ENCODE peak calls at places on chromosomes 11 and 22, in five cellular contexts. V is A549, G is skeletal muscle cell, E is bronchial epithelial cell, I is AG10803. Y is an unnamed sample.

GRCh38 chr11:100824041-100824440 is 137.0 kb downstream of the ARHGAP42 start:
- DNase-seq in V (no peak), G (no peak), E (no peak), I (peak), Y (no peak)

GRCh38 chr22:32073823-32074380 is 30.8 kb downstream of the SLC5A1 start:
- DNase-seq in V (no peak), G (no peak), E (no peak), I (no peak), Y (no peak)

GRCh38 chr11:34208266-34209135 is 103.1 kb downstream of the NAT10 start:
- DNase-seq in V (peak), G (no peak), E (peak), I (no peak), Y (no peak)

GRCh38 chr11:115682101-115682500 is 177.9 kb upstream of the CADM1 start:
- DNase-seq in V (no peak), G (no peak), E (no peak), I (peak), Y (no peak)

GRCh38 chr11:1852885-1853284 is at the start of gene LSP1:
- DNase-seq in V (no peak), G (no peak), E (no peak), I (no peak), Y (no peak)

GRCh38 chr11:94120946-94121345 is 7.7 kb upstream of the PANX1 start:
- DNase-seq in V (no peak), G (no peak), E (peak), I (no peak), Y (peak)

GRCh38 chr11:36540998-36541397 is 26.8 kb upstream of the RAG1 start:
- DNase-seq in V (peak), G (peak), E (peak), I (peak), Y (peak)

GRCh38 chr22:25558341-25558740 is 6.1 kb upstream of the GRK3 start:
- DNase-seq in V (no peak), G (no peak), E (no peak), I (no peak), Y (no peak)

GRCh38 chr11:56890584-56891305 is 98.0 kb upstream of the OR5AK2 start:
- DNase-seq in V (no peak), G (no peak), E (peak), I (no peak), Y (no peak)

GRCh38 chr11:75212463-75212862 is 28.1 kb upstream of the TPBGL start:
- DNase-seq in V (no peak), G (no peak), E (no peak), I (no peak), Y (no peak)

GRCh38 chr11:47571012-47571729 is 5.8 kb downstream of the PTPMT1 start:
- DNase-seq in V (no peak), G (no peak), E (no peak), I (no peak), Y (no peak)

GRCh38 chr22:19571995-19572394 is 47.8 kb upstream of the CLDN5 start:
- DNase-seq in V (no peak), G (no peak), E (peak), I (no peak), Y (no peak)

GRCh38 chr11:7484645-7485044 is 661 bp upstream of the OLFML1 start:
- DNase-seq in V (no peak), G (no peak), E (no peak), I (no peak), Y (no peak)
- H3K4me3 ChIP-seq in V (no peak), G (no peak), E (no peak), I (no peak), Y (no peak)

DNA sequence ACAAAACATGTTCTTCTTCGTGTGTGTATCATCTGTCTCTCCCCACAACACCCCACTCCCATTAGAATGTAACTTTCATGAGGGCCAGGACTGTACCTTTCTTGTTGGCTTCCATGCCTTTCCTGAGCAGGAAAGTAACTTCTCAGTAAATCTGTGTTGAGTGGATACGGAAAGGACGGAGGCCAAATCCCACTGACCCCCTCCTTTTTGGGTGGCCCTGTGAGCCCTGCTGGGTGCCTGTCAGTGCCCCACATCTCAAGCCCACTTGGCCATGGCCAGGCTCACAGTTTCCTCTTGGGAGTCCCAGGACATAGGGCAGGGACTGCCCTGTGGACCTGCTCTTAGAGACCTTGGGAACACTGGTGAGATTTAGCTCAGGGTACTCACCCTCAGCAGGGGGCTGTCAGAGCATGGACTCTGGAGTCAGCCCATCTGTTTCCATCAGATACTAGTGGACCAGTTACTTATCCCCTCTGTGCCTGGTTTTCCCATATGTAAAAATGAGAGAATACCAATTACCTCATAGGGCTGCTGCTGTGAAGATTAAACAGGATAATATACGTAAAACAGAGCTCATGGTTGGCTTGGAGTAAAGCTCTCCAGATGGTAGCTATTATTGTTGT is 1.1 kb upstream of the C11orf96 start:
- DNase-seq in V (no peak), G (no peak), E (no peak), I (no peak), Y (no peak)
- H3K4me3 ChIP-seq in V (peak), G (peak), E (no peak), I (no peak), Y (peak)

GRCh38 chr11:575324-575995 is 810 bp upstream of the PHRF1 start:
- DNase-seq in V (no peak), G (no peak), E (no peak), I (peak), Y (peak)
- H3K4me3 ChIP-seq in V (peak), G (peak), E (peak), I (peak), Y (peak)

GRCh38 chr22:49735411-49736311 is 92.0 kb downstream of the BRD1 start:
- DNase-seq in V (no peak), G (no peak), E (no peak), I (no peak), Y (no peak)
- H3K4me3 ChIP-seq in V (no peak), G (no peak), E (no peak), I (no peak), Y (no peak)

GRCh38 chr11:114109206-114110090 is 49.9 kb downstream of the ZBTB16 start:
- DNase-seq in V (no peak), G (no peak), E (no peak), I (no peak), Y (no peak)
- H3K4me3 ChIP-seq in V (no peak), G (no peak), E (no peak), I (no peak), Y (no peak)

DNA sequence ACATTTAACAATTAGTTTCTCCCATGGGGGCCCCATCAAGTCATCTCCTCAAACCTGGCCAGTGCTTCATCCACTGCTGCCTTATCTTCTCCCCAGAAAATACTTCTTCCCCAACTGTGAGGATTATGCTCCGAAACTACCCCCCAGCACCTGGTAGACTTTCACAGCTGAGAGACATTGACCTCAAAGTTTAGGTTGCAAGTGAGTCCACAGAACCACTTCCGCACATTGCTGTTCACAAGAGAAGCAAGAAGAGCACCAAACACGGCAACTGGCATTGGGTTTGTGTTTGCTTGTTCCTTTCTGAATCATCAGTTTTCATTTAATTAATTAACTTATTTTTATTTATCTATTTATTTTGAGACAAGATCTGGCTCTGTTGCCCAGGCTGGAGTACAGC is 6.1 kb downstream of the MCHR1 start:
- DNase-seq in V (no peak), G (no peak), E (no peak), I (no peak), Y (no peak)
- H3K4me3 ChIP-seq in V (no peak), G (no peak), E (no peak), I (no peak), Y (no peak)

GRCh38 chr11:89489930-89490329 is 1.2 kb downstream of the NOX4 start:
- DNase-seq in V (no peak), G (no peak), E (peak), I (no peak), Y (peak)
- H3K4me3 ChIP-seq in V (no peak), G (no peak), E (no peak), I (no peak), Y (no peak)

GRCh38 chr11:69715446-69715845 is 11.6 kb upstream of the FGF19 start:
- DNase-seq in V (no peak), G (no peak), E (no peak), I (no peak), Y (no peak)
- H3K4me3 ChIP-seq in V (no peak), G (no peak), E (no peak), I (no peak), Y (no peak)

GRCh38 chr11:109305009-109305408 is 117.0 kb upstream of the C11orf87 start:
- DNase-seq in V (no peak), G (no peak), E (no peak), I (no peak), Y (no peak)
- H3K4me3 ChIP-seq in V (no peak), G (no peak), E (no peak), I (no peak), Y (no peak)

GRCh38 chr22:38081636-38081940 is 2.4 kb downstream of the SLC16A8 start:
- DNase-seq in V (no peak), G (no peak), E (no peak), I (no peak), Y (no peak)
- H3K4me3 ChIP-seq in V (no peak), G (peak), E (peak), I (no peak), Y (no peak)